ENCODE peak calls at places on chromosomes 16 and 17, in nine cellular contexts. V is kidney glomerular epithelial cell; F is stimulated activated CD8-positive, alpha-beta memory T cell treated with anti-CD3 and anti-CD28 coated beads, Interleukin-4, amount 100 ng/mL, for 48 hours; T is A549; J is NCI-H1694; U is fibroblast of pulmonary artery; K is kidney tubule cell; S is left colon; X is mammary epithelial cell. Z is an unnamed sample.

GRCh38 chr17:79803421-79803996 is 6.6 kb upstream of the CBX8 start:
- DNase-seq in X (no peak), S (no peak), T (no peak), V (no peak), K (no peak), F (no peak), U (no peak), J (no peak), Z (no peak)

GRCh38 chr16:14564881-14565687 is 65.0 kb downstream of the PARN start:
- DNase-seq in F (no peak), T (no peak), J (no peak), X (peak; percentile 43), U (peak; percentile 74), K (no peak), V (peak; percentile 38), S (no peak), Z (no peak)

GRCh38 chr17:81394377-81394747 is 895 bp upstream of the BAHCC1 start:
- DNase-seq in F (no peak), S (no peak), X (no peak), V (no peak), T (no peak), K (no peak), U (no peak), J (no peak), Z (no peak)

GRCh38 chr17:69235338-69236058 is 6.9 kb upstream of the ABCA10 start:
- DNase-seq in V (peak; percentile 78), S (peak; percentile 80), X (peak; percentile 67), F (peak; percentile 80), K (peak; percentile 74), U (peak; percentile 94), T (peak; percentile 59), J (peak; percentile 81), Z (peak; percentile 77)

GRCh38 chr17:58007781-58008706 is 998 bp upstream of the SRSF1 start:
- DNase-seq in J (no peak), F (no peak), K (no peak), V (no peak), S (no peak), U (no peak), X (no peak), T (no peak), Z (no peak)

GRCh38 chr16:87441886-87442580 is 49.9 kb downstream of the MAP1LC3B start:
- DNase-seq in S (no peak), V (no peak), T (no peak), X (no peak), K (no peak), F (no peak), U (peak; percentile 17), J (no peak), Z (no peak)

GRCh38 chr17:81885869-81886548 is 5.4 kb downstream of the ALYREF start:
- DNase-seq in T (no peak), F (no peak), U (no peak), V (peak; percentile 90), X (no peak), S (no peak), K (peak; percentile 97), J (peak; percentile 64), Z (no peak)

GRCh38 chr17:58591455-58591854 is 77.0 kb upstream of the MTMR4 start:
- DNase-seq in U (no peak), S (no peak), J (no peak), F (no peak), K (no peak), X (no peak), T (no peak), V (no peak), Z (no peak)

GRCh38 chr17:80177986-80178590 is 8.3 kb downstream of the CARD14 start:
- DNase-seq in K (no peak), U (no peak), T (no peak), J (no peak), S (peak; percentile 57), F (no peak), X (no peak), V (no peak), Z (no peak)

GRCh38 chr17:61786088-61786487 is 77.2 kb downstream of the BRIP1 start:
- DNase-seq in F (no peak), T (no peak), K (peak; percentile 4), X (no peak), S (no peak), U (no peak), V (peak; percentile 2), J (no peak), Z (no peak)

Z was measured in coronary artery.